ENCODE peak calls at places on chromosomes 2 and 18, in five cellular contexts. One of them, this sample, is unnamed.

GRCh38 chr2:204625135-204625534 is 79.9 kb downstream of the PARD3B start:
- DNase-seq in K562: no peak
- DNase-seq in HCT116: no peak
- DNase-seq in neural progenitor cell: peak; percentile 10
- DNase-seq in hepatocyte: no peak
- DNase-seq in this sample: no peak

GRCh38 chr2:173077506-173078177 is 2.0 kb downstream of the MAP3K20 start:
- DNase-seq in K562: no peak
- DNase-seq in neural progenitor cell: no peak
- DNase-seq in HCT116: no peak
- DNase-seq in hepatocyte: no peak
- DNase-seq in this sample: no peak

GRCh38 chr18:10343778-10344177 is 110.7 kb upstream of the APCDD1 start:
- DNase-seq in HCT116: no peak
- DNase-seq in neural progenitor cell: no peak
- DNase-seq in K562: no peak
- DNase-seq in hepatocyte: no peak
- DNase-seq in this sample: no peak

GRCh38 chr2:105553538-105554196 is 154.8 kb upstream of the FHL2 start:
- DNase-seq in neural progenitor cell: no peak
- DNase-seq in hepatocyte: no peak
- DNase-seq in HCT116: no peak
- DNase-seq in K562: no peak
- DNase-seq in this sample: peak; percentile 64

GRCh38 chr2:9690252-9690651 is 59.5 kb upstream of the YWHAQ start:
- DNase-seq in hepatocyte: no peak
- DNase-seq in K562: no peak
- DNase-seq in HCT116: no peak
- DNase-seq in neural progenitor cell: no peak
- DNase-seq in this sample: no peak

GRCh38 chr2:75896779-75897366 is 186.2 kb upstream of the GCFC2 start:
- DNase-seq in K562: peak; percentile 20
- DNase-seq in hepatocyte: peak; percentile 72
- DNase-seq in HCT116: no peak
- DNase-seq in neural progenitor cell: peak; percentile 81
- DNase-seq in this sample: no peak

GRCh38 chr2:207840101-207840500 is 70.4 kb upstream of the FZD5 start:
- DNase-seq in K562: no peak
- DNase-seq in neural progenitor cell: no peak
- DNase-seq in hepatocyte: no peak
- DNase-seq in HCT116: no peak
- DNase-seq in this sample: no peak

GRCh38 chr2:68060652-68061051 is 2.2 kb downstream of the C1D start:
- DNase-seq in HCT116: no peak
- DNase-seq in K562: no peak
- DNase-seq in hepatocyte: no peak
- DNase-seq in neural progenitor cell: no peak
- DNase-seq in this sample: no peak

GRCh38 chr18:9147440-9148238 is 11.1 kb downstream of the ANKRD12 start:
- DNase-seq in K562: peak; percentile 62
- DNase-seq in HCT116: peak; percentile 48
- DNase-seq in hepatocyte: peak; percentile 75
- DNase-seq in neural progenitor cell: peak; percentile 62
- DNase-seq in this sample: peak; percentile 48

GRCh38 chr2:85308951-85309555 is 18.7 kb downstream of the TGOLN2 start:
- DNase-seq in neural progenitor cell: no peak
- DNase-seq in hepatocyte: no peak
- DNase-seq in K562: no peak
- DNase-seq in HCT116: no peak
- DNase-seq in this sample: no peak

GRCh38 chr18:23569299-23570063 is 16.8 kb downstream of the NPC1 start:
- DNase-seq in K562: no peak
- DNase-seq in neural progenitor cell: no peak
- DNase-seq in hepatocyte: no peak
- DNase-seq in HCT116: no peak
- DNase-seq in this sample: no peak

GRCh38 chr2:23373666-23374065 is 11.3 kb upstream of the KLHL29 start:
- DNase-seq in HCT116: no peak
- DNase-seq in neural progenitor cell: no peak
- DNase-seq in hepatocyte: no peak
- DNase-seq in K562: no peak
- DNase-seq in this sample: no peak

GRCh38 chr2:8222979-8223730 is 458.7 kb upstream of the ID2 start:
- DNase-seq in HCT116: no peak
- DNase-seq in hepatocyte: no peak
- DNase-seq in K562: no peak
- DNase-seq in neural progenitor cell: peak; percentile 42
- DNase-seq in this sample: no peak

GRCh38 chr2:127515383-127515915 is 10.8 kb downstream of the IWS1 start:
- DNase-seq in K562: no peak
- DNase-seq in neural progenitor cell: no peak
- DNase-seq in HCT116: no peak
- DNase-seq in hepatocyte: no peak
- DNase-seq in this sample: no peak

GRCh38 chr2:11343344-11343625 is 1.2 kb downstream of the ROCK2 start:
- DNase-seq in HCT116: peak; percentile 18
- DNase-seq in hepatocyte: no peak
- DNase-seq in K562: no peak
- DNase-seq in neural progenitor cell: no peak
- DNase-seq in this sample: no peak
- H4K20me1 ChIP-seq in HCT116: peaks cover 20% of the 10 kb centered on the region
- H4K20me1 ChIP-seq in hepatocyte: peaks cover 52% of the 10 kb centered on the region
- H4K20me1 ChIP-seq in K562: peaks cover 25% of the 10 kb centered on the region
- H4K20me1 ChIP-seq in neural progenitor cell: peaks cover 46% of the 10 kb centered on the region
- H4K20me1 ChIP-seq in this sample: peaks cover 35% of the 10 kb centered on the region

GRCh38 chr18:36031407-36031806 is 36.0 kb downstream of the RPRD1A start:
- DNase-seq in HCT116: no peak
- DNase-seq in K562: no peak
- DNase-seq in hepatocyte: no peak
- DNase-seq in neural progenitor cell: no peak
- DNase-seq in this sample: no peak

GRCh38 chr18:36038102-36038663 is 29.2 kb downstream of the RPRD1A start:
- DNase-seq in neural progenitor cell: no peak
- DNase-seq in hepatocyte: no peak
- DNase-seq in K562: no peak
- DNase-seq in HCT116: no peak
- DNase-seq in this sample: no peak

GRCh38 chr18:36031903-36032302 is 35.5 kb downstream of the RPRD1A start:
- DNase-seq in hepatocyte: no peak
- DNase-seq in neural progenitor cell: no peak
- DNase-seq in HCT116: no peak
- DNase-seq in K562: no peak
- DNase-seq in this sample: no peak

GRCh38 chr18:36034299-36034895 is 33.0 kb downstream of the RPRD1A start:
- DNase-seq in neural progenitor cell: no peak
- DNase-seq in HCT116: no peak
- DNase-seq in hepatocyte: no peak
- DNase-seq in K562: no peak
- DNase-seq in this sample: no peak

DNA sequence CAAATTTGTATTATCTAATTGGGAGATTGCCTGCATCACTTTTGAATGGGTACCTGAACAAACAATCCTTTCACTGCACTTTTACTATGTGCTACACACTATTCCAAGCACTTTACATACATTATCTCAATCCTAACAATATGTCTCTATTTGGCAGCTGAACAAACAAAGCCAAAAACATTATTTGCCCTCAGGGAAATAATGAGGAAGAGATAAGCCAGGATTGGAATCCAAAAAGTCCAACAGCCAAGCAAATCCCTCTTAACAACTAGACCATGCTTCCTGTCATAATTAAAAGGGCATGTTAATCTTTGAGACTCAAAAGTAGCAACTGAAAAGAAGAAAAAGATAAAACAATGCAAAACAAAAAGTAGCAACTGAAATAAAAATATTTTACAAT is 32.1 kb downstream of the RPRD1A start:
- DNase-seq in neural progenitor cell: no peak
- DNase-seq in K562: no peak
- DNase-seq in HCT116: no peak
- DNase-seq in hepatocyte: no peak
- DNase-seq in this sample: no peak
- H3K4me1 ChIP-seq in neural progenitor cell: peaks cover 6% of the 10 kb centered on the region
- H3K4me1 ChIP-seq in K562: no peaks in the 10 kb centered on the region
- H3K4me1 ChIP-seq in HCT116: no peaks in the 10 kb centered on the region
- H3K4me1 ChIP-seq in hepatocyte: no peaks in the 10 kb centered on the region
- H3K4me1 ChIP-seq in this sample: no peaks in the 10 kb centered on the region

DNA sequence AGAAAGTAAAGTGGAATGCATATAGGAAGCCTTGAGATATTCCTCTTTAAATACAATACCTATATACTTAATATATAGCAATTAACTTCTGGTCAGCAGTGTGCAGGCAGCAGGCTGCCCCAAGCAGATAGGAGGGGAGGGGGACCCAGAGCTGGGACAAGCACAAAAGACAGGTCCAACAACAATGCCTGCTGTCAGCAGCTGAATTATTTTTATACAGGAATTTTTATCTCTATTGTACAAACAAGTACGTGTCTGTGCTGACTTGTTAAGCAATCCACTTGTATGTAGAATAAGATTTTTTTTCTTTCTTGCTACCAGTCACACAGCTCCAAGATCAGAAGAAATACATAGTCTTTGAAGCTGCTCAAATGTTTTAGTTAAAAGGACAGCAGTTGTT is 16.7 kb downstream of the BCL11A start:
- DNase-seq in K562: no peak
- DNase-seq in hepatocyte: no peak
- DNase-seq in HCT116: no peak
- DNase-seq in neural progenitor cell: no peak
- DNase-seq in this sample: no peak
- H4K20me1 ChIP-seq in K562: no peaks in the 10 kb centered on the region
- H4K20me1 ChIP-seq in hepatocyte: no peaks in the 10 kb centered on the region
- H4K20me1 ChIP-seq in HCT116: no peaks in the 10 kb centered on the region
- H4K20me1 ChIP-seq in neural progenitor cell: no peaks in the 10 kb centered on the region
- H4K20me1 ChIP-seq in this sample: no peaks in the 10 kb centered on the region

DNA sequence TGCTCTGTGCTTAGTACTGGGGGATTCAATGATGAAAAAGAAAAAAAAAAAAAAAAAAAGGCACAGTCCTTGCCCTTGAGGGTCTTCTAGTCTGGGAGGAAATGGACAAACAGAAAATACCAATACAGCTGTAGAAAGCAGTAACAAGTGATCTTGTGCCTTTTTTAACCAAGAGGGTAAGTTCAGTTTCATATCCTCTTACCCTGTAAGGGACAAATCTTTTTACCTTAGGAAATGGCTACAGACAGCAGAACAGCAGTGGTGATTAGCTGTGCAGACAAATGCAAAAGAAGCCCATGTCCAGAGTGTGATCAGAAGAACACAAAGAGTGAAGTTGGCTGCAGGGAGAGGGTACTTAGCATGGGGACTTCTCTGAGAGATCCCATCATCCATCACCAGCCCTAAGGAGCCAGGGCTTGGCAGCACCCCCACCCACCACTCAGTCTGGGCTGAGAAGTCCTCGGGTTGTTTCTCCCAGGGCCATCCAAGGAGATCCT is 102.9 kb downstream of the ALPK2 start:
- DNase-seq in K562: no peak
- DNase-seq in hepatocyte: no peak
- DNase-seq in HCT116: no peak
- DNase-seq in neural progenitor cell: no peak
- DNase-seq in this sample: no peak
- H3K4me1 ChIP-seq in K562: no peaks in the 10 kb centered on the region
- H3K4me1 ChIP-seq in hepatocyte: peaks cover 21% of the 10 kb centered on the region
- H3K4me1 ChIP-seq in HCT116: no peaks in the 10 kb centered on the region
- H3K4me1 ChIP-seq in neural progenitor cell: peaks cover 5% of the 10 kb centered on the region
- H3K4me1 ChIP-seq in this sample: peaks cover 7% of the 10 kb centered on the region

GRCh38 chr2:240424341-240425235 is 10.9 kb upstream of the GPC1 start:
- DNase-seq in HCT116: no peak
- DNase-seq in neural progenitor cell: no peak
- DNase-seq in hepatocyte: no peak
- DNase-seq in K562: no peak
- DNase-seq in this sample: no peak

GRCh38 chr2:240426797-240427721 is 8.4 kb upstream of the GPC1 start:
- DNase-seq in hepatocyte: peak; percentile 75
- DNase-seq in HCT116: no peak
- DNase-seq in K562: peak; percentile 41
- DNase-seq in neural progenitor cell: no peak
- DNase-seq in this sample: peak; percentile 95

GRCh38 chr2:240425697-240426096 is 9.8 kb upstream of the GPC1 start:
- DNase-seq in hepatocyte: no peak
- DNase-seq in HCT116: no peak
- DNase-seq in K562: no peak
- DNase-seq in neural progenitor cell: no peak
- DNase-seq in this sample: no peak

GRCh38 chr2:240423788-240424191 is 11.7 kb upstream of the GPC1 start:
- DNase-seq in neural progenitor cell: no peak
- DNase-seq in K562: no peak
- DNase-seq in hepatocyte: no peak
- DNase-seq in HCT116: no peak
- DNase-seq in this sample: no peak

DNA sequence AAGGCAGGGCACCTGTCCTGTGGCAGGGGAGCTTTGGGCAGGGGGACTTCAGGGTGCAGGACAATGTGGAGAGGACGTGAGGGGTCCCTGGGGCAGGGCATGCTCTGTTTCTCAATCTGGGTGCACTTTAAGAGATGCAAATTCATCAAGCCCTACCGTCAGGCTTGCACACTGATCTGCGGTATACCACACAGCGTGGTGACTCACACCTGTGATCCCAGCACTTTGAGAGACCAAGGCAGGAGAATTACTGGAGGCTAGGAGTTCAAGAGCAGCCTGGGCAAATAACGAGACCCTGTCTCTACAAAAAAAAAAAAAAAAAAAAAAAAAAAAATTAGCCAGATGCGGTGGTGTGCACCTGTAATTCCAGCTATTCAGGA is 10.2 kb upstream of the GPC1 start:
- DNase-seq in K562: no peak
- DNase-seq in hepatocyte: no peak
- DNase-seq in HCT116: no peak
- DNase-seq in neural progenitor cell: no peak
- DNase-seq in this sample: no peak
- H4K20me1 ChIP-seq in K562: no peaks in the 10 kb centered on the region
- H4K20me1 ChIP-seq in hepatocyte: no peaks in the 10 kb centered on the region
- H4K20me1 ChIP-seq in HCT116: no peaks in the 10 kb centered on the region
- H4K20me1 ChIP-seq in neural progenitor cell: no peaks in the 10 kb centered on the region
- H4K20me1 ChIP-seq in this sample: no peaks in the 10 kb centered on the region

GRCh38 chr2:144079808-144080207 is 440.1 kb downstream of the ZEB2 start:
- DNase-seq in HCT116: no peak
- DNase-seq in neural progenitor cell: no peak
- DNase-seq in hepatocyte: no peak
- DNase-seq in K562: no peak
- DNase-seq in this sample: no peak

GRCh38 chr2:144082327-144082726 is 437.6 kb downstream of the ZEB2 start:
- DNase-seq in K562: no peak
- DNase-seq in HCT116: no peak
- DNase-seq in hepatocyte: no peak
- DNase-seq in neural progenitor cell: no peak
- DNase-seq in this sample: no peak

GRCh38 chr2:144082777-144083176 is 437.1 kb downstream of the ZEB2 start:
- DNase-seq in hepatocyte: no peak
- DNase-seq in neural progenitor cell: no peak
- DNase-seq in K562: no peak
- DNase-seq in HCT116: no peak
- DNase-seq in this sample: no peak

GRCh38 chr2:144083211-144083610 is 436.7 kb downstream of the ZEB2 start:
- DNase-seq in neural progenitor cell: no peak
- DNase-seq in hepatocyte: no peak
- DNase-seq in HCT116: no peak
- DNase-seq in K562: no peak
- DNase-seq in this sample: no peak

GRCh38 chr2:144081272-144081671 is 438.6 kb downstream of the ZEB2 start:
- DNase-seq in K562: no peak
- DNase-seq in hepatocyte: no peak
- DNase-seq in neural progenitor cell: no peak
- DNase-seq in HCT116: no peak
- DNase-seq in this sample: no peak
- H3K4me1 ChIP-seq in K562: no peaks in the 10 kb centered on the region
- H3K4me1 ChIP-seq in hepatocyte: no peaks in the 10 kb centered on the region
- H3K4me1 ChIP-seq in neural progenitor cell: peaks cover 11% of the 10 kb centered on the region
- H3K4me1 ChIP-seq in HCT116: peaks cover 12% of the 10 kb centered on the region
- H3K4me1 ChIP-seq in this sample: no peaks in the 10 kb centered on the region

GRCh38 chr2:65112630-65113029 is 17.3 kb downstream of the RAB1A start:
- DNase-seq in neural progenitor cell: no peak
- DNase-seq in HCT116: no peak
- DNase-seq in hepatocyte: no peak
- DNase-seq in K562: no peak
- DNase-seq in this sample: no peak
- H4K20me1 ChIP-seq in neural progenitor cell: peaks cover 53% of the 10 kb centered on the region
- H4K20me1 ChIP-seq in HCT116: peaks cover 21% of the 10 kb centered on the region
- H4K20me1 ChIP-seq in hepatocyte: peaks cover 98% of the 10 kb centered on the region
- H4K20me1 ChIP-seq in K562: peaks cover 4% of the 10 kb centered on the region
- H4K20me1 ChIP-seq in this sample: peaks cover 100% of the 10 kb centered on the region

This sample was measured in PC-9.